ENCODE peak calls at places on chromosomes 13 and 19, in seven cellular contexts. F is K562, N is ovary, Z is A549, J is tibial nerve, O is suprapubic skin, K is transverse colon. V is an unnamed sample.

GRCh38 chr13:40876020-40876738 is 86.8 kb downstream of the SLC25A15 start:
- DNase-seq in Z (no peak), O (no peak), N (no peak), J (no peak), F (no peak), K (no peak), V (no peak)

GRCh38 chr13:113982296-113982661 is 8.4 kb upstream of the C13orf46 start:
- DNase-seq in K (no peak), Z (no peak), F (no peak), J (no peak), O (peak; percentile 58), N (no peak), V (peak; percentile 56)

GRCh38 chr13:39306639-39307589 is 268.7 kb downstream of the NHLRC3 start:
- DNase-seq in Z (no peak), N (no peak), F (no peak), O (no peak), J (no peak), K (no peak), V (no peak)

GRCh38 chr19:58328999-58329398 is 2.2 kb downstream of the ZSCAN22 start:
- DNase-seq in J (no peak), K (no peak), Z (peak; percentile 44), F (peak; percentile 45), N (no peak), O (no peak), V (no peak)

GRCh38 chr19:58001895-58002369 is 688 bp downstream of the ZNF606 start:
- DNase-seq in N (no peak), K (peak; percentile 13), Z (no peak), O (no peak), J (no peak), F (no peak), V (no peak)

GRCh38 chr13:105365831-105366230 is 1169.6 kb downstream of the EFNB2 start:
- DNase-seq in N (no peak), J (no peak), K (no peak), F (no peak), O (no peak), Z (no peak), V (no peak)

GRCh38 chr19:37738371-37738770 is 18.8 kb upstream of the ZNF607 start:
- DNase-seq in O (no peak), J (no peak), Z (peak; percentile 50), N (no peak), F (no peak), K (no peak), V (no peak)

GRCh38 chr19:38399081-38399480 is 3.8 kb upstream of the FAM98C start:
- DNase-seq in K (no peak), O (no peak), J (no peak), F (no peak), Z (no peak), N (no peak), V (no peak)

GRCh38 chr19:15936173-15936572 is 1.8 kb upstream of the CYP4F11 start:
- DNase-seq in O (no peak), F (no peak), J (no peak), K (no peak), N (no peak), Z (no peak), V (no peak)

GRCh38 chr13:78137404-78138142 is 218.9 kb upstream of the EDNRB start:
- DNase-seq in Z (peak; percentile 50), K (no peak), F (peak; percentile 21), O (no peak), J (peak; percentile 27), N (no peak), V (no peak)

GRCh38 chr13:42532561-42533335 is 41.2 kb upstream of the TNFSF11 start:
- DNase-seq in F (no peak), J (no peak), Z (no peak), N (no peak), O (no peak), K (no peak), V (no peak)

GRCh38 chr13:28470286-28470685 is 24.6 kb downstream of the FLT1 start:
- DNase-seq in J (no peak), F (no peak), K (no peak), N (no peak), O (no peak), Z (no peak), V (no peak)

GRCh38 chr19:6229951-6230712 is 49.6 kb downstream of the MLLT1 start:
- DNase-seq in J (no peak), Z (no peak), K (no peak), N (no peak), F (no peak), O (peak; percentile 49), V (no peak)

GRCh38 chr19:46718157-46718933 is 1.4 kb upstream of the PRKD2 start:
- DNase-seq in F (no peak), K (peak; percentile 76), N (no peak), O (no peak), Z (peak; percentile 63), J (no peak), V (no peak)

GRCh38 chr13:83325454-83325853 is 556.8 kb downstream of the SLITRK1 start:
- DNase-seq in J (no peak), Z (no peak), N (no peak), K (no peak), F (no peak), O (no peak), V (no peak)

GRCh38 chr19:34367424-34367957 is 2.5 kb downstream of the GPI start:
- DNase-seq in F (no peak), N (no peak), O (no peak), Z (no peak), K (no peak), J (no peak), V (no peak)

GRCh38 chr13:51731759-51732158 is 72.2 kb downstream of the DHRS12 start:
- DNase-seq in O (no peak), F (no peak), Z (peak; percentile 16), N (no peak), J (no peak), K (no peak), V (no peak)

GRCh38 chr19:40933025-40933424 is 51.0 kb upstream of the CYP2A7 start:
- DNase-seq in N (no peak), F (peak; percentile 19), O (no peak), Z (peak; percentile 80), K (no peak), J (no peak), V (no peak)

GRCh38 chr19:41501854-41502253 is 58.9 kb downstream of the ERICH4 start:
- DNase-seq in O (no peak), J (no peak), K (no peak), F (no peak), N (no peak), Z (peak; percentile 53), V (no peak)

GRCh38 chr19:55613930-55614710 is 8.7 kb downstream of the ZNF865 start:
- DNase-seq in N (no peak), K (no peak), Z (no peak), F (no peak), O (no peak), J (no peak), V (no peak)

GRCh38 chr13:100130092-100130491 is 41.2 kb downstream of the PCCA start:
- DNase-seq in F (no peak), K (no peak), J (no peak), N (no peak), O (no peak), Z (no peak), V (no peak)

GRCh38 chr13:38223093-38223492 is 126.6 kb upstream of the UFM1 start:
- DNase-seq in N (no peak), Z (no peak), O (no peak), F (peak; percentile 5), J (no peak), K (no peak), V (no peak)

GRCh38 chr19:4744451-4745170 is 21.0 kb upstream of the DPP9 start:
- DNase-seq in F (peak; percentile 22), J (peak; percentile 22), K (no peak), N (peak; percentile 73), O (no peak), Z (peak; percentile 52), V (peak; percentile 81)

GRCh38 chr13:70043685-70044084 is 63.9 kb upstream of the ATXN8OS start:
- DNase-seq in O (no peak), Z (no peak), F (no peak), N (no peak), K (no peak), J (no peak), V (no peak)

GRCh38 chr19:36141039-36141914 is 1.4 kb downstream of the CAPNS1 start:
- DNase-seq in N (peak; percentile 87), Z (peak; percentile 96), F (peak; percentile 94), J (peak; percentile 95), K (peak; percentile 93), O (peak; percentile 94), V (peak; percentile 93)

GRCh38 chr19:36140289-36141038 is 598 bp downstream of the CAPNS1 start:
- DNase-seq in O (peak; percentile 81), N (peak; percentile 65), F (peak; percentile 87), Z (peak; percentile 89), J (peak; percentile 23), K (peak; percentile 53), V (peak; percentile 78)

GRCh38 chr19:36139120-36139472 is 770 bp upstream of the CAPNS1 start:
- DNase-seq in J (no peak), O (no peak), F (no peak), K (no peak), Z (no peak), N (no peak), V (no peak)

GRCh38 chr19:36142046-36142445 is 2.2 kb downstream of the CAPNS1 start:
- DNase-seq in O (no peak), J (no peak), N (no peak), Z (no peak), F (no peak), K (no peak), V (no peak)

GRCh38 chr19:36139473-36140288 is at the start of gene CAPNS1:
- DNase-seq in O (peak; percentile 98), Z (peak; percentile 99), F (peak; percentile 96), N (peak; percentile 98), J (peak; percentile 87), K (peak; percentile 98), V (peak; percentile 99)
- TF ChIP-seq EP300 in O (no peak), Z (no peak), F (no peak), N (no peak), J (peak; percentile 86), K (no peak), V (no peak)

GRCh38 chr19:49118565-49119410 is at the start of gene C19orf73:
- DNase-seq in K (peak; percentile 97), Z (peak; percentile 98), N (peak; percentile 93), O (peak; percentile 95), J (peak; percentile 85), F (peak; percentile 99), V (peak; percentile 97)
- TF ChIP-seq EP300 in K (no peak), Z (no peak), N (no peak), O (no peak), J (peak; percentile 45), F (no peak), V (no peak)

DNA sequence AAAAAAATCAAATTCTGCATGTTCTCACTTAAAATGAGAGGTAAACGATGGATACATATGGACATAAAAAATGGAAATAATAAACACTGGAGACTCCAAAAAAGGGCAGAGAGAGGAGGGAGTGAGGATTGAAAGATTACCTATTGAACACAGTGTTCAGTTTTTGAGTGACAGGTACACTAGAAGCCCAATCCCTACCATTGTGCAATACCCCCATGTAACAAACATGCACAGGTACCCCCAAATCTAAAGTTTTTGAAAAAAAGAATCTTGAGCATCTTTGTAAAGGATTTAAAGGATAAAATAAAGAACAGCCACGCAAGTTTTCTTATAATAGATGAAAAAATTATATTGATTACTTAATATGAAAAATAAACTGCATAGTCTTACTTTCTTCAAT is 16.7 kb upstream of the CLC start:
- DNase-seq in F (no peak), O (no peak), N (no peak), K (no peak), J (no peak), Z (no peak), V (no peak)
- TF ChIP-seq EP300 in F (no peak), O (no peak), N (no peak), K (no peak), J (no peak), Z (no peak), V (no peak)

GRCh38 chr13:109785141-109785891 is 1.1 kb downstream of the IRS2 start:
- DNase-seq in F (no peak), Z (peak; percentile 62), J (no peak), K (peak; percentile 44), N (peak; percentile 47), O (peak; percentile 76), V (peak; percentile 76)
- TF ChIP-seq EP300 in F (no peak), Z (no peak), J (no peak), K (no peak), N (no peak), O (no peak), V (no peak)

V was measured in sigmoid colon.